ENCODE peak calls at places on chromosomes 11 and 22, in six cellular contexts. One of them, this sample, is unnamed.

GRCh38 chr11:123690490-123690889 is 36.1 kb upstream of the SCN3B start:
- DNase-seq in body of pancreas: no peak
- DNase-seq in A549: peak
- DNase-seq in breast epithelium: no peak
- DNase-seq in IMR-90: peak
- DNase-seq in upper lobe of left lung: no peak
- DNase-seq in this sample: no peak

GRCh38 chr11:69293819-69294505 is at the start of gene MYEOV:
- DNase-seq in IMR-90: no peak
- DNase-seq in A549: peak
- DNase-seq in body of pancreas: no peak
- DNase-seq in breast epithelium: no peak
- DNase-seq in upper lobe of left lung: peak
- DNase-seq in this sample: peak

GRCh38 chr11:30260813-30261212 is 30.0 kb downstream of the FSHB start:
- DNase-seq in body of pancreas: no peak
- DNase-seq in upper lobe of left lung: no peak
- DNase-seq in breast epithelium: no peak
- DNase-seq in A549: no peak
- DNase-seq in IMR-90: no peak
- DNase-seq in this sample: no peak

GRCh38 chr11:819129-819931 is 616 bp downstream of the PNPLA2 start:
- DNase-seq in breast epithelium: peak
- DNase-seq in upper lobe of left lung: peak
- DNase-seq in A549: no peak
- DNase-seq in IMR-90: peak
- DNase-seq in body of pancreas: peak
- DNase-seq in this sample: peak

GRCh38 chr11:59555601-59556114 is 44.3 kb downstream of the OR4D9 start:
- DNase-seq in upper lobe of left lung: no peak
- DNase-seq in A549: no peak
- DNase-seq in breast epithelium: no peak
- DNase-seq in IMR-90: no peak
- DNase-seq in body of pancreas: no peak
- DNase-seq in this sample: no peak

GRCh38 chr11:123145220-123145619 is 49.8 kb downstream of the CLMP start:
- DNase-seq in IMR-90: peak
- DNase-seq in breast epithelium: no peak
- DNase-seq in A549: peak
- DNase-seq in upper lobe of left lung: peak
- DNase-seq in body of pancreas: peak
- DNase-seq in this sample: no peak

GRCh38 chr11:127943152-127943551 is 644.2 kb downstream of the ETS1 start:
- DNase-seq in breast epithelium: no peak
- DNase-seq in IMR-90: no peak
- DNase-seq in body of pancreas: no peak
- DNase-seq in A549: no peak
- DNase-seq in upper lobe of left lung: no peak
- DNase-seq in this sample: no peak

GRCh38 chr11:108697872-108698473 is 33.1 kb downstream of the DDX10 start:
- DNase-seq in A549: peak
- DNase-seq in body of pancreas: peak
- DNase-seq in breast epithelium: no peak
- DNase-seq in IMR-90: peak
- DNase-seq in upper lobe of left lung: peak
- DNase-seq in this sample: peak

GRCh38 chr11:695606-696381 is at the start of gene TMEM80:
- DNase-seq in upper lobe of left lung: peak
- DNase-seq in A549: peak
- DNase-seq in body of pancreas: peak
- DNase-seq in breast epithelium: peak
- DNase-seq in IMR-90: peak
- DNase-seq in this sample: no peak

GRCh38 chr22:19001204-19001603 is 65.1 kb upstream of the PRODH start:
- DNase-seq in IMR-90: no peak
- DNase-seq in A549: no peak
- DNase-seq in body of pancreas: no peak
- DNase-seq in breast epithelium: no peak
- DNase-seq in upper lobe of left lung: no peak
- DNase-seq in this sample: no peak

GRCh38 chr11:13335319-13335718 is 57.7 kb downstream of the BMAL1 start:
- DNase-seq in body of pancreas: peak
- DNase-seq in upper lobe of left lung: peak
- DNase-seq in IMR-90: peak
- DNase-seq in A549: peak
- DNase-seq in breast epithelium: peak
- DNase-seq in this sample: no peak

GRCh38 chr11:304915-305833 is 2.4 kb upstream of the IFITM2 start:
- DNase-seq in upper lobe of left lung: peak
- DNase-seq in breast epithelium: peak
- DNase-seq in A549: peak
- DNase-seq in IMR-90: peak
- DNase-seq in body of pancreas: peak
- DNase-seq in this sample: no peak

GRCh38 chr22:37231406-37232139 is 12.5 kb downstream of the RAC2 start:
- DNase-seq in IMR-90: no peak
- DNase-seq in upper lobe of left lung: no peak
- DNase-seq in breast epithelium: no peak
- DNase-seq in A549: no peak
- DNase-seq in body of pancreas: no peak
- DNase-seq in this sample: no peak

GRCh38 chr22:37230673-37231405 is 13.2 kb downstream of the RAC2 start:
- DNase-seq in body of pancreas: no peak
- DNase-seq in upper lobe of left lung: no peak
- DNase-seq in breast epithelium: no peak
- DNase-seq in IMR-90: no peak
- DNase-seq in A549: no peak
- DNase-seq in this sample: peak

GRCh38 chr22:37229012-37229804 is 14.9 kb downstream of the RAC2 start:
- DNase-seq in IMR-90: peak
- DNase-seq in upper lobe of left lung: no peak
- DNase-seq in A549: peak
- DNase-seq in body of pancreas: no peak
- DNase-seq in breast epithelium: no peak
- DNase-seq in this sample: no peak

GRCh38 chr22:37228106-37229011 is 15.7 kb downstream of the RAC2 start:
- DNase-seq in body of pancreas: no peak
- DNase-seq in IMR-90: peak
- DNase-seq in upper lobe of left lung: peak
- DNase-seq in A549: no peak
- DNase-seq in breast epithelium: no peak
- DNase-seq in this sample: no peak

DNA sequence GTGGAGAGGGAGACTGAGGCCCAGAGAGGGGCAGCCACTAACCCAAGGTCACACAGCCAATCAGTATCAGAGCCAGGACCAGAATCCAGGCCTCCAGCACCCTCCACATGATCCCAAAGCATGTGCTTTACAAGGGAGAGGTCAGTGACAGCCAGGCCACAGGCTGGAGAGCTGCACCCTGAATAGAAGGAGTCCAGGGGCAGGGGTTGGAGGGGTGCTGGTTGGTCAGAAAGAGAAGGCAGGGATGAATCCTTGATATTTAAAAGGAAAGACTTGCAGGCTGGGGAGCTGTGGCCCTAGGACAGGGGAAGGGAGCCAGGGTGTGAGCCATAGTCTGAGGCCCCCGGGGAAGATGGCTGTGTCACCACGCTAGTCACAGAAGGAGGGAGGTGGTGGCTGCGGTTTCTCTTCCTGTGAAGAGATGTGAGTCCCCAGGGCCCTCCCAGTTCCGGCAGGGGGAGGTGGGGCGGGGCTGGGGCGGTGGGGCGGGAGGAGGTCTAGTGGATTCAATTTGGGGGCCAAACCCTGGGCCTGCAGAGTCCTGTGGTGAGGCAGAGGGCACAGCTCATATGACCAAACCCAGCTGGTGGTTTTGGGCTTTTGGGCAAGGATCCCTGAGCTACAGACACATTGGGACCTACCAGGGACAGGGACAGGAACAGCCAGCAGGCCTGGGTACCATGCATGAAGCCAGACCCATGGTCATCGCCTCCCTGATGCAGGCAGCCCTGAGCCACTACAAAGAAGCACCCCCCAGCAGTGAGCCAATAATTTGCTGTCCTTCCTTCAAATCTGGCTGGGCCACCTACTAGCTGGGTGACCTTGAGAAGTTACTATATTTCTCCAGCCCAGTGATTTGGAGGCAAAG is 14.0 kb downstream of the RAC2 start:
- DNase-seq in breast epithelium: no peak
- DNase-seq in body of pancreas: no peak
- DNase-seq in upper lobe of left lung: peak
- DNase-seq in IMR-90: peak
- DNase-seq in A549: no peak
- DNase-seq in this sample: peak
- TF ChIP-seq POLR2A in breast epithelium: no peak
- TF ChIP-seq POLR2A in body of pancreas: no peak
- TF ChIP-seq POLR2A in upper lobe of left lung: no peak
- TF ChIP-seq POLR2A in IMR-90: no peak
- TF ChIP-seq POLR2A in A549: no peak
- TF ChIP-seq POLR2A in this sample: no peak

DNA sequence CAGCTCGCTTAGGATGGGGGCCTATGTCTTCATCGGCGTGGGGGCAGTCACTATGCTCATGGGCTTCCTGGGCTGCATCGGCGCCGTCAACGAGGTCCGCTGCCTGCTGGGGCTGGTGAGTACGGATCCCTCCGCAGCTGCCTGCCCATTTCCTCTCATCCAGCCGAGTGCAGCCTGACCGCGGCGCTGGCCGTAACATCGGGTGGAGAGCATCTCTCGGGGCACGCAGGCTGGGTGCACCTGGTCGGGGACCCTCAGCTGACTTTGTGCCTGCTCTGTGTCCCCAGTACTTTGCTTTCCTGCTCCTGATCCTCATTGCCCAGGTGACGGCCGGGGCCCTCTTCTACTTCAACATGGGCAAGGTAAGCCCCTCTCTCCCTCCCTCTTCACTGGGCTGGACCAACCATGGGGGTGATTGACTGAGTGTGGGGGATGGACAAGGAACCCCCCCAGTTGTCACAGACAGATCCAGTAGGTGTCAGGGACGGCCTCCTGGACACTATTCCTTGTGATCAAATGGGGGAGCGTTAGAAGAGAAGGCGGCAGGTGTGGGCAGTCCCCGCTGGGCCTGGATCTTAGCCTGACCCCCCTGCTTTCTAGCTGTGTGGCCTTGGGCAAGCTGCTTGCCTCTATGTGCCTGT is 39.7 kb downstream of the CD82 start:
- DNase-seq in body of pancreas: no peak
- DNase-seq in A549: no peak
- DNase-seq in IMR-90: no peak
- DNase-seq in breast epithelium: no peak
- DNase-seq in upper lobe of left lung: no peak
- DNase-seq in this sample: no peak
- TF ChIP-seq POLR2A in body of pancreas: no peak
- TF ChIP-seq POLR2A in A549: no peak
- TF ChIP-seq POLR2A in IMR-90: no peak
- TF ChIP-seq POLR2A in breast epithelium: no peak
- TF ChIP-seq POLR2A in upper lobe of left lung: no peak
- TF ChIP-seq POLR2A in this sample: no peak

GRCh38 chr11:72222907-72223614 is 1.5 kb upstream of the INPPL1 start:
- DNase-seq in breast epithelium: peak
- DNase-seq in A549: peak
- DNase-seq in body of pancreas: peak
- DNase-seq in IMR-90: peak
- DNase-seq in upper lobe of left lung: peak
- DNase-seq in this sample: peak

GRCh38 chr11:72223615-72224586 is 666 bp upstream of the INPPL1 start:
- DNase-seq in body of pancreas: no peak
- DNase-seq in IMR-90: peak
- DNase-seq in breast epithelium: peak
- DNase-seq in A549: no peak
- DNase-seq in upper lobe of left lung: peak
- DNase-seq in this sample: no peak

GRCh38 chr11:72225411-72225951 is 914 bp downstream of the INPPL1 start:
- DNase-seq in upper lobe of left lung: no peak
- DNase-seq in IMR-90: no peak
- DNase-seq in breast epithelium: peak
- DNase-seq in A549: no peak
- DNase-seq in body of pancreas: no peak
- DNase-seq in this sample: no peak

GRCh38 chr11:72226701-72227100 is 2.1 kb downstream of the INPPL1 start:
- DNase-seq in IMR-90: no peak
- DNase-seq in A549: no peak
- DNase-seq in upper lobe of left lung: no peak
- DNase-seq in body of pancreas: no peak
- DNase-seq in breast epithelium: peak
- DNase-seq in this sample: no peak

GRCh38 chr11:72224587-72225410 is at the start of gene INPPL1:
- DNase-seq in A549: no peak
- DNase-seq in IMR-90: no peak
- DNase-seq in body of pancreas: peak
- DNase-seq in upper lobe of left lung: peak
- DNase-seq in breast epithelium: peak
- DNase-seq in this sample: no peak
- TF ChIP-seq POLR2A in A549: peak
- TF ChIP-seq POLR2A in IMR-90: no peak
- TF ChIP-seq POLR2A in body of pancreas: no peak
- TF ChIP-seq POLR2A in upper lobe of left lung: peak
- TF ChIP-seq POLR2A in breast epithelium: no peak
- TF ChIP-seq POLR2A in this sample: no peak

GRCh38 chr11:72113170-72113808 is 794 bp upstream of the ANAPC15 start:
- DNase-seq in body of pancreas: no peak
- DNase-seq in upper lobe of left lung: no peak
- DNase-seq in A549: no peak
- DNase-seq in breast epithelium: no peak
- DNase-seq in IMR-90: peak
- DNase-seq in this sample: no peak

GRCh38 chr11:72111300-72111699 is 1.2 kb downstream of the ANAPC15 start:
- DNase-seq in IMR-90: no peak
- DNase-seq in breast epithelium: no peak
- DNase-seq in upper lobe of left lung: no peak
- DNase-seq in body of pancreas: no peak
- DNase-seq in A549: no peak
- DNase-seq in this sample: no peak

GRCh38 chr11:72114570-72114969 is 2.1 kb upstream of the ANAPC15 start:
- DNase-seq in breast epithelium: no peak
- DNase-seq in upper lobe of left lung: no peak
- DNase-seq in body of pancreas: no peak
- DNase-seq in IMR-90: peak
- DNase-seq in A549: no peak
- DNase-seq in this sample: no peak

GRCh38 chr11:72111803-72112540 is 523 bp downstream of the ANAPC15 start:
- DNase-seq in upper lobe of left lung: peak
- DNase-seq in breast epithelium: peak
- DNase-seq in body of pancreas: peak
- DNase-seq in IMR-90: peak
- DNase-seq in A549: peak
- DNase-seq in this sample: peak

DNA sequence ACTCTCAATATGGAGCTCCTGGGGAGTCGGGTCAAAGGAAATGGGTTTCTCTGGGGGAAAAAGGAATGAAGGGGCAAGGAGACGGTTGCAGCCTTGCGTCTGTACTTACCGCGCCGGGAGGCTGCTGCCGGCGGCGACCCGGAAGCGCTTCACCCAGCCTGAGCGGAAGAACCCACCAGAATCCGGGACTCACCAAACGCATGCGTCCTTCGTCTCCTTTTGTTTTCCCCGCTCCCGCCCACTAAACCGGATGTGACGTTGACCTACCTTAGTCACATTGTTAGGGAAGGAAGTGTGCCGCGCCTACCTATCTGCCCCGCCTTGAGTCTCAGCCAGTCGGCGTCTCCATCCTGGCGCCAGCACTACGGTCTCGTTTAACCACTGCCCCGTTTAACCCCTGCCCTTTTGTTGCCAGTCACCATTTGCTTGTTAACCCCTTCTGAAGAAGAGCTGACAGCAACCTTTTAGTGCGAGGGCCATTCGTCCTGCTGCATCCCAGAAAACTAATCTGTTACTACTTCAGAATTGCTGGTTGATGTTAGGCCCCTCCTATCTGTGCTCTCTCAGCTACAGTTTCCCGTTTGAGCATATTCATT is at the start of gene ANAPC15:
- DNase-seq in upper lobe of left lung: peak
- DNase-seq in body of pancreas: peak
- DNase-seq in breast epithelium: peak
- DNase-seq in A549: peak
- DNase-seq in IMR-90: peak
- DNase-seq in this sample: peak
- TF ChIP-seq POLR2A in upper lobe of left lung: peak
- TF ChIP-seq POLR2A in body of pancreas: peak
- TF ChIP-seq POLR2A in breast epithelium: peak
- TF ChIP-seq POLR2A in A549: peak
- TF ChIP-seq POLR2A in IMR-90: peak
- TF ChIP-seq POLR2A in this sample: peak